ENCODE peak calls at places on chromosomes 12 and 14, in four cellular contexts. E, V, Z and S are unnamed samples.

GRCh38 chr14:100211893-100212292 is 27.1 kb upstream of the YY1 start:
- DNase-seq in V (no peak), Z (no peak), E (no peak), S (no peak)

GRCh38 chr14:64704743-64705405 is 650 bp downstream of the PLEKHG3 start:
- DNase-seq in E (no peak), Z (peak; percentile 37), V (no peak), S (no peak)

GRCh38 chr14:89429206-89430091 is 12.4 kb upstream of the FOXN3 start:
- DNase-seq in E (no peak), V (peak; percentile 21), Z (no peak), S (no peak)

GRCh38 chr14:55051165-55051425 is 352 bp upstream of the MAPK1IP1L start:
- DNase-seq in V (no peak), Z (no peak), E (no peak), S (no peak)

GRCh38 chr12:52643233-52644077 is 8.6 kb downstream of the KRT2 start:
- DNase-seq in E (no peak), Z (no peak), V (no peak), S (no peak)

GRCh38 chr12:62576503-62576902 is 109.9 kb downstream of the MON2 start:
- DNase-seq in Z (no peak), E (no peak), V (no peak), S (no peak)

GRCh38 chr14:78606111-78606510 is 435.9 kb downstream of the NRXN3 start:
- DNase-seq in V (peak; percentile 64), Z (no peak), E (no peak), S (no peak)

GRCh38 chr12:105915997-105916697 is 222.6 kb downstream of the NUAK1 start:
- DNase-seq in Z (no peak), V (no peak), E (no peak), S (no peak)

GRCh38 chr14:104976198-104977007 is 1.8 kb downstream of the AHNAK2 start:
- DNase-seq in E (no peak), Z (peak; percentile 86), V (peak; percentile 79), S (peak; percentile 83)

GRCh38 chr12:101490286-101490920 is 15.3 kb downstream of the SPIC start:
- DNase-seq in V (peak; percentile 33), E (peak; percentile 67), Z (no peak), S (no peak)

GRCh38 chr14:21672116-21672515 is 1.5 kb downstream of the OR4E1 start:
- DNase-seq in V (no peak), E (no peak), Z (no peak), S (no peak)

GRCh38 chr14:79383031-79383430 is 828.3 kb downstream of the DIO2 start:
- DNase-seq in E (no peak), Z (no peak), V (no peak), S (no peak)

GRCh38 chr12:113075137-113075683 is 18.7 kb downstream of the DTX1 start:
- DNase-seq in E (no peak), Z (no peak), V (no peak), S (no peak)

GRCh38 chr12:114395755-114396152 is 10.2 kb downstream of the TBX5 start:
- DNase-seq in E (no peak), V (peak; percentile 81), Z (no peak), S (no peak)

GRCh38 chr12:43789941-43790340 is 16.2 kb downstream of the TWF1 start:
- DNase-seq in V (peak; percentile 63), E (no peak), Z (no peak), S (no peak)

GRCh38 chr14:96699666-96700065 is 97.5 kb upstream of the VRK1 start:
- DNase-seq in E (no peak), Z (no peak), V (no peak), S (no peak)

GRCh38 chr12:54125950-54126695 is 62.7 kb downstream of the SMUG1 start:
- DNase-seq in E (no peak), V (no peak), Z (peak; percentile 55), S (no peak)

GRCh38 chr12:41466762-41467270 is 278.7 kb downstream of the PDZRN4 start:
- DNase-seq in V (no peak), Z (no peak), E (no peak), S (no peak)

GRCh38 chr12:7602287-7602686 is 63.4 kb downstream of the APOBEC1 start:
- DNase-seq in V (no peak), Z (no peak), E (no peak), S (no peak)

GRCh38 chr12:57545809-57546437 is 1.1 kb downstream of the DCTN2 start:
- DNase-seq in V (no peak), Z (no peak), E (no peak), S (no peak)

GRCh38 chr12:57549203-57549908 is 488 bp upstream of the KIF5A start:
- DNase-seq in V (no peak), E (no peak), Z (no peak), S (no peak)

GRCh38 chr12:57548488-57548887 is 1.4 kb upstream of the KIF5A start:
- DNase-seq in Z (no peak), E (no peak), V (no peak), S (no peak)

GRCh38 chr12:57546438-57547365 is at the start of gene DCTN2:
- DNase-seq in V (peak; percentile 97), E (peak; percentile 92), Z (peak; percentile 95), S (peak; percentile 95)

DNA sequence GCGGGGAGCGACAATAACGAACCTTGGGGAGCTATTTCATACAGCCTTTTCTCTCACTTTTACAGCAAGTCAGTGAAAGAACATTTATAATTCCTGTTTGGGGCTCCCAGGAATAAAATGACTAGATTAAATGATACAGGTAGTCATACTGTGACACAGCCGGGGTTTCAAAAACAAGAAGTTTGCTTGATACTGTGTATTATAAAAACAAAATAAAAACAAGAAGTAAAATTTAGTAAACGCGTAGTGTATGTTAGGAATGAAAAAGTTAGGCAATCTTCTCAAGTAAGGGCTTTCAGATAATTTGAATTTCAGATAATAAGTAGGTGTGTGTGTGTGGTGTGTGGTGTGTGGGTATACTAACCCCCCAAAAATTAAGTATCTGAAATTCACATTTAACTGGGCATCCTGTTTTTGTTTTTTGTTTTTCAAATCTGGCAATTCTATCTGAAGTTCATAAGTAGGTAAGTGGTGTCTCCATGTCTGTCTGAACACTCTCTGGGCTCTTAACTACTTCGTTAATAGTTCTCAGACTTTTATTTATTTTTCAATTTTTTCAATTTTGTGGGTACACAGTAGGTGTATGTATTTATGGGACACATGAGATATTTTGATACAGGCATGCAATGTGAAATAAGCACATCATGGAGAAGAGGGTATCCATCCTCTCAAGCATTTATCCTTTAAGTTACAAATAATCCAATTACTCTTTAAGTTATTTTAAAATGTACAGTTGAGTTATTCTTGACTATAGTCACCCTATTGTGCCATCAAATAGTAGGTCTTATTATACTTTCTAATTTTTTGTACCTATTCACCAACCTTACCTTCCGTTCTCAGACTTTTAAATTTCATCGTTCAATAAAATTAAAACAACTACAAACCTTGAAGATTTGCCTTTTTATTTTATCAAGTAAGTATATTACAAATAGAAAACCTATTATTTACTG is 649 bp upstream of the DCTN2 start:
- DNase-seq in Z (no peak), E (no peak), V (no peak), S (no peak)
- H3K4me1 ChIP-seq in Z (peaks cover 20% of the 10 kb centered on the region), E (peaks cover 12% of the 10 kb centered on the region), V (peaks cover 7% of the 10 kb centered on the region), S (peaks cover 49% of the 10 kb centered on the region)

DNA sequence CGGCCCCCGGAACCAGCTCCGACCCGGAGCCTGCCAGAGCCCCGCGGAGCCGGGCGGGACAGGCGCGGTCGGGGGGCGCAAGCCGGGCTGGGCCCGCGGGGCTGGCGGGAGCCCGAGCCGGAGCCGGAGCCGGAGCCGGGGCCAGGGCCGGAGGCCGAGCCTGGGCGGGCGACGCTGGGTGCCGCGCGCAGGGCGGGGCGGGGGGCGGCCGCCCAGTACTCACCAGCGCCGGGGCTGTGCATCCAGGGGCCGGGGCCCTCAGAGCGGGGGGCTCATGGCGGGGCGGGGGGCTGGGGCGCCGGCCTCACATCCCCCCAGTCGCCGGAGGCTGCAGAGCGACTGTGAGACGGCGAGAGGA is 180 bp downstream of the HDAC7 start:
- DNase-seq in V (no peak), Z (no peak), E (no peak), S (no peak)
- H3K4me1 ChIP-seq in V (peaks cover 41% of the 10 kb centered on the region), Z (peaks cover 38% of the 10 kb centered on the region), E (peaks cover 34% of the 10 kb centered on the region), S (peaks cover 94% of the 10 kb centered on the region)

DNA sequence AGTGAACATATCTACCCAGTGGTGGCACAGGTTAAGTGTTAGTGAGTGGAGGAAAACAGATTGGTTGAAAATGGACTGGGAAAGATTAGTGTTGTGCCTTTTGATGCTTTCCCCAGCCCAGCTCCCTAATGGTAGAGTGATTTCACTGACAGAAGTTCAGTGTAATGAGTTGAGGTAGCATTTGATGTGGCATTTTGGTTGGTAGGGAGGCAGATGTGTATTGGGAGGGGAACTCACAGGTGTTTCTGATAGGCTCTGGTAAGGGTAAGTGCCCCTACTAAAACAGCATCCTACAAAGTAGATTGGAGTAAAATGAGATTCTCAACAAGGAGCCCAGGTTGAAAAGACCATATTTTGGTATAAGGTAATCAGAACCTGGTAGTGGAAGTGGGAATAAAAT is 4.2 kb downstream of the TBK1 start:
- DNase-seq in E (no peak), Z (no peak), V (no peak), S (no peak)
- H3K4me1 ChIP-seq in E (peaks cover 3% of the 10 kb centered on the region), Z (peaks cover 18% of the 10 kb centered on the region), V (peaks cover 12% of the 10 kb centered on the region), S (peaks cover 68% of the 10 kb centered on the region)

DNA sequence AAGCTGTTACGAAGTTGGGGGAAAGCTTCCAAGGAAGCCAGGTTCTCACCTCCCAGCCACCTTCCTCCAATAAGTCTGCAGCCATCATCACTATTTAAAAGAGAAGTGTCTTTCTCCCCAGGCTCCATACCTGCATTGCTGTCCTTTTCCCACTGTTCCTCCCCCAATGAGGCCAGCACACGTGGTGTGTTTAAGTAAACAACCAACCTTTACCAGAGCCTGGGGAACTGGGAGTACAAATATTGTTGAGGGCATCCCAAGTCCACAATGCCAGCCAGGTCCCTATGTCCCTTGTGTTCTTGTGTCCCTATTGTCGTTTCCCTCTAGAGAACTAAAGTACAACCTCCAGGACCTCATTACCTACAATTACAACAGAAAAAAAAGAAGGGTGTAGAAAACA is 49.2 kb upstream of the PNMA1 start:
- DNase-seq in Z (peak; percentile 0), E (no peak), V (no peak), S (no peak)
- H3K4me1 ChIP-seq in Z (peaks cover 81% of the 10 kb centered on the region), E (peaks cover 2% of the 10 kb centered on the region), V (peaks cover 20% of the 10 kb centered on the region), S (peaks cover 93% of the 10 kb centered on the region)

GRCh38 chr12:45575417-45575816 is 154.1 kb upstream of the ARID2 start:
- DNase-seq in E (no peak), V (no peak), Z (no peak), S (no peak)
- H3K4me1 ChIP-seq in E (peaks cover 3% of the 10 kb centered on the region), V (no peaks in the 10 kb centered on the region), Z (no peaks in the 10 kb centered on the region), S (peaks cover 5% of the 10 kb centered on the region)